ENCODE peak calls at places on chromosomes 16 and 17, in six cellular contexts. C is A549, E is upper lobe of left lung, I is HepG2, G is K562, X is GM12878. D is an unnamed sample.

GRCh38 chr17:9684955-9685621 is 39.8 kb downstream of the USP43 start:
- ATAC-seq in E (no peak), C (peak; percentile 74), X (no peak), G (no peak), I (peak; percentile 98), D (no peak)

GRCh38 chr17:31481783-31482081 is 90.3 kb downstream of the RAB11FIP4 start:
- ATAC-seq in X (no peak), E (no peak), I (peak; percentile 36), G (no peak), C (no peak), D (no peak)

GRCh38 chr17:64163468-64163867 is 33.5 kb upstream of the ERN1 start:
- ATAC-seq in C (no peak), X (no peak), E (no peak), G (no peak), I (no peak), D (no peak)

GRCh38 chr17:40952675-40953074 is 14.1 kb downstream of the KRT39 start:
- ATAC-seq in X (no peak), E (peak; percentile 29), G (no peak), C (no peak), I (no peak), D (peak; percentile 31)

GRCh38 chr16:14028207-14028606 is 42.9 kb upstream of the MRTFB start:
- ATAC-seq in I (no peak), E (no peak), X (no peak), C (no peak), G (no peak), D (no peak)

GRCh38 chr17:47254403-47254943 is 846 bp downstream of the ITGB3 start:
- ATAC-seq in E (no peak), C (peak; percentile 18), I (no peak), X (peak; percentile 32), G (no peak), D (no peak)

GRCh38 chr17:34382586-34383224 is 19.7 kb upstream of the CCL1 start:
- ATAC-seq in I (no peak), G (no peak), X (peak; percentile 68), E (no peak), C (no peak), D (no peak)

GRCh38 chr16:57123969-57124674 is 31.7 kb downstream of the CPNE2 start:
- ATAC-seq in G (no peak), X (no peak), I (no peak), C (no peak), E (peak; percentile 22), D (no peak)

GRCh38 chr17:53932386-53932785 is 109.7 kb downstream of the KIF2B start:
- ATAC-seq in C (no peak), G (no peak), X (no peak), E (no peak), I (peak; percentile 36), D (no peak)

GRCh38 chr16:47016700-47017133 is 43.2 kb upstream of the DNAJA2 start:
- ATAC-seq in I (no peak), X (peak; percentile 72), E (peak; percentile 84), G (no peak), C (no peak), D (no peak)

GRCh38 chr16:1580956-1581355 is 30.9 kb downstream of the IFT140 start:
- ATAC-seq in G (no peak), C (no peak), I (peak; percentile 65), E (no peak), X (no peak), D (no peak)

GRCh38 chr16:16997349-16997748 is 473.4 kb downstream of the XYLT1 start:
- ATAC-seq in G (no peak), X (no peak), C (no peak), E (no peak), I (no peak), D (no peak)

GRCh38 chr16:2710021-2710710 is 9.9 kb downstream of the PRSS27 start:
- ATAC-seq in I (no peak), E (no peak), C (peak; percentile 3), G (no peak), X (no peak), D (no peak)

GRCh38 chr17:69462010-69462409 is 47.5 kb downstream of the MAP2K6 start:
- ATAC-seq in C (no peak), G (no peak), I (no peak), X (no peak), E (no peak), D (no peak)

GRCh38 chr16:81940781-81941560 is 70.3 kb downstream of the SDR42E1 start:
- ATAC-seq in E (peak; percentile 23), C (peak; percentile 86), X (peak; percentile 35), I (peak; percentile 55), G (peak; percentile 77), D (no peak)

GRCh38 chr17:44438634-44439033 is 49.2 kb upstream of the ITGA2B start:
- ATAC-seq in E (no peak), C (no peak), I (no peak), X (peak; percentile 80), G (peak; percentile 57), D (no peak)

GRCh38 chr16:17072104-17072503 is 398.7 kb downstream of the XYLT1 start:
- ATAC-seq in G (no peak), X (no peak), E (no peak), I (no peak), C (no peak), D (no peak)

GRCh38 chr17:57277923-57278604 is 21.7 kb downstream of the MSI2 start:
- ATAC-seq in X (no peak), G (no peak), C (no peak), I (no peak), E (no peak), D (no peak)

GRCh38 chr17:6910987-6911603 is 79.6 kb upstream of the TEKT1 start:
- ATAC-seq in I (no peak), E (no peak), X (peak; percentile 61), C (peak; percentile 42), G (no peak), D (no peak)

GRCh38 chr17:72523491-72523890 is 402.7 kb downstream of the SOX9 start:
- ATAC-seq in I (no peak), G (no peak), E (no peak), C (no peak), X (no peak), D (no peak)

GRCh38 chr16:8677481-8677880 is 3.1 kb downstream of the ABAT start:
- ATAC-seq in I (no peak), G (no peak), E (no peak), X (no peak), C (no peak), D (no peak)

GRCh38 chr16:65904361-65904760 is 462.1 kb upstream of the CDH5 start:
- ATAC-seq in C (no peak), X (no peak), E (no peak), G (no peak), I (no peak), D (no peak)

GRCh38 chr16:12348733-12349704 is 372.5 kb downstream of the SNX29 start:
- ATAC-seq in C (no peak), I (peak; percentile 70), X (peak; percentile 48), G (no peak), E (no peak), D (no peak)

GRCh38 chr17:7068268-7068667 is 11.8 kb downstream of the CLEC10A start:
- ATAC-seq in G (no peak), E (no peak), C (no peak), I (no peak), X (no peak), D (no peak)

GRCh38 chr17:15457723-15458094 is 9.7 kb downstream of the CDRT4 start:
- ATAC-seq in E (peak; percentile 48), C (peak; percentile 31), I (peak; percentile 46), G (no peak), X (no peak), D (peak; percentile 40)

DNA sequence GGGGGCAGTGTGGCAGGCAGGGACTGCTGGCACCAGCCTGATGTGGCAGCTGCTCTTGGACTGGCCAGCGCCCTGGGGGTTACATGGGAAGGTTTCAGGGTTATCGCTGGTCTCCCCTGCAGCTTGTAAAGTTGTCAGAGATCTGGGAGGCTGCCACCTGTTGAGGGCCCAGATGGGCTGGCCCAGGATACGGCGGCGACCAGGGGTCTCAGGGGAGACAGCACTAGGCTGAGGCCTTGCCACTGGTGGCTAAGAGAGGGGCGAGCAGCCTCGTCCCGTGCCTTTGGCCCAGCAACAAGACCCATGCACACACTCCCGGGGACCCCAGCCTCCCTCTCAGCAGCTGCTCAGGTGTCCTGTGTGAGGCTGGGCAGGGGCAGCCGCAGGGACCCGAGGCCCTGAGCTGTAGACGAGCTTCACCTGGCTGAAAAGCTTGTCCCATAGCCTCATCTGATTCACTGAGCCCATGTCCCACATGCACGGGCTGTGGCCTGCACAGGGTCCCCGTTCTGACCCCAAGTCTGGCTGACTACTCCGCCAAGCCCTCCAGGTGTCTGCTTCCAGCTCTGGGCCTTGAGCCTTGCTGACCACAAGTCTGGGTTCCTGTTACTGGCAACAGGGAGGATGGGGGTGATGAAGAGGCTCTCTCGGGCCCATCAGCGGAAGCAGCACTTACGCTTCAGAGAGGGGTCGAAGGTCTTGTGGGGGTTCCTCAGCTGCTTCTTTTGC is 6.2 kb downstream of the DUS1L start:
- ATAC-seq in G (no peak), I (no peak), X (no peak), C (no peak), E (no peak), D (no peak)
- TF ChIP-seq POLR2A in G (peak; percentile 14), I (no peak), X (peak; percentile 43), C (no peak), E (no peak), D (no peak)

DNA sequence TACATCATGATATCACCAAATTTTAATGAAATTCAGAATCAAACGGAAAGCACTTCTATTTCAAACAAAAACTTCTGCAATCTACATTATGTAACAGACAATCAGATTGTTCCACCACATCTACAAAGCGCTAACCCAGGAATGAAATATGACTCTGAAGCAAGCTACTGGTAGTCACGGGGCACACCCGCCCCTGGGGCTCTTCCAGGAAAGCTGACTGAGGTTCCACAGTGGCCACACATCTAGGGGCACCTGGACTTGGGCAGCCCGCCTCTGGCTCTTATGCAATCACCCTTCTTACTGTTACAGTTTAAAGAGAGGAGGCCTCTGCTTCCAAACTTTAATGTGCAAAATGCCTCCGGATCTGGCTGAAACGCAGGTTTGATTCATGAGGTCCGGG is 27.5 kb downstream of the ZCCHC14 start:
- ATAC-seq in G (peak; percentile 70), I (peak; percentile 60), C (no peak), E (peak; percentile 88), X (no peak), D (peak; percentile 86)
- TF ChIP-seq EP300 in G (no peak), I (peak; percentile 24), C (no peak), E (peak; percentile 64), X (no peak), D (no peak)

GRCh38 chr17:50855708-50856330 is 10.3 kb downstream of the TOB1 start:
- ATAC-seq in X (no peak), C (no peak), I (peak; percentile 28), G (no peak), E (no peak), D (no peak)

GRCh38 chr17:50858486-50859225 is 7.5 kb downstream of the TOB1 start:
- ATAC-seq in X (no peak), C (no peak), G (no peak), E (no peak), I (no peak), D (no peak)

GRCh38 chr17:50853015-50853615 is 13.0 kb downstream of the TOB1 start:
- ATAC-seq in E (no peak), G (no peak), I (peak; percentile 46), C (no peak), X (no peak), D (no peak)

GRCh38 chr17:50853781-50854180 is 12.4 kb downstream of the TOB1 start:
- ATAC-seq in X (no peak), G (no peak), E (no peak), I (no peak), C (no peak), D (no peak)

GRCh38 chr17:50856431-50856830 is 9.7 kb downstream of the TOB1 start:
- ATAC-seq in I (no peak), C (no peak), E (no peak), G (no peak), X (no peak), D (no peak)
- H3K27ac ChIP-seq in I (peak overlapping the region; percentile 35), C (no peak overlapping the region), E (peak overlapping the region; percentile 76), G (no peak overlapping the region), X (no peak overlapping the region), D (no peak overlapping the region)

GRCh38 chr17:36835036-36835435 is 102.2 kb upstream of the LHX1 start:
- ATAC-seq in X (no peak), G (no peak), C (no peak), I (no peak), E (no peak), D (no peak)
- TF ChIP-seq POLR2A in X (no peak), G (no peak), C (no peak), I (no peak), E (no peak), D (no peak)

D was measured in gastroesophageal sphincter.